ENCODE peak calls at places on chromosome 20, in four cellular contexts. One of them, this sample, is unnamed.

GRCh38 chr20:8330785-8331699 is 199.0 kb downstream of the PLCB1 start:
- DNase-seq in globus pallidus: no peak
- DNase-seq in CD4-positive, CD25-positive, alpha-beta regulatory T cell: no peak
- DNase-seq in activated CD4-positive, alpha-beta T cell treated with anti-CD3 and anti-CD28 coated beads, Interleukin-2, amount 50 U/mL, for 24 hours: no peak
- DNase-seq in this sample: no peak

GRCh38 chr20:2610941-2611720 is 41.3 kb upstream of the NOP56 start:
- DNase-seq in globus pallidus: no peak
- DNase-seq in CD4-positive, CD25-positive, alpha-beta regulatory T cell: no peak
- DNase-seq in activated CD4-positive, alpha-beta T cell treated with anti-CD3 and anti-CD28 coated beads, Interleukin-2, amount 50 U/mL, for 24 hours: no peak
- DNase-seq in this sample: no peak

GRCh38 chr20:10680571-10680970 is 6.8 kb upstream of the JAG1 start:
- DNase-seq in globus pallidus: no peak
- DNase-seq in CD4-positive, CD25-positive, alpha-beta regulatory T cell: no peak
- DNase-seq in activated CD4-positive, alpha-beta T cell treated with anti-CD3 and anti-CD28 coated beads, Interleukin-2, amount 50 U/mL, for 24 hours: no peak
- DNase-seq in this sample: no peak

GRCh38 chr20:62308102-62308822 is 5.5 kb downstream of the ADRM1 start:
- DNase-seq in globus pallidus: peak
- DNase-seq in CD4-positive, CD25-positive, alpha-beta regulatory T cell: no peak
- DNase-seq in activated CD4-positive, alpha-beta T cell treated with anti-CD3 and anti-CD28 coated beads, Interleukin-2, amount 50 U/mL, for 24 hours: no peak
- DNase-seq in this sample: no peak

GRCh38 chr20:52943185-52943841 is 28.8 kb upstream of the TSHZ2 start:
- DNase-seq in globus pallidus: no peak
- DNase-seq in CD4-positive, CD25-positive, alpha-beta regulatory T cell: no peak
- DNase-seq in activated CD4-positive, alpha-beta T cell treated with anti-CD3 and anti-CD28 coated beads, Interleukin-2, amount 50 U/mL, for 24 hours: no peak
- DNase-seq in this sample: no peak

GRCh38 chr20:51022803-51023616 is at the start of gene KCNG1:
- DNase-seq in globus pallidus: peak
- DNase-seq in CD4-positive, CD25-positive, alpha-beta regulatory T cell: no peak
- DNase-seq in activated CD4-positive, alpha-beta T cell treated with anti-CD3 and anti-CD28 coated beads, Interleukin-2, amount 50 U/mL, for 24 hours: peak
- DNase-seq in this sample: peak

GRCh38 chr20:17227669-17228623 is 1.1 kb downstream of the PCSK2 start:
- DNase-seq in globus pallidus: no peak
- DNase-seq in CD4-positive, CD25-positive, alpha-beta regulatory T cell: no peak
- DNase-seq in activated CD4-positive, alpha-beta T cell treated with anti-CD3 and anti-CD28 coated beads, Interleukin-2, amount 50 U/mL, for 24 hours: no peak
- DNase-seq in this sample: no peak

GRCh38 chr20:51828762-51829161 is 26.4 kb upstream of the SALL4 start:
- DNase-seq in globus pallidus: no peak
- DNase-seq in CD4-positive, CD25-positive, alpha-beta regulatory T cell: no peak
- DNase-seq in activated CD4-positive, alpha-beta T cell treated with anti-CD3 and anti-CD28 coated beads, Interleukin-2, amount 50 U/mL, for 24 hours: no peak
- DNase-seq in this sample: no peak

GRCh38 chr20:47392015-47392720 is 35.7 kb upstream of the ZMYND8 start:
- DNase-seq in globus pallidus: no peak
- DNase-seq in CD4-positive, CD25-positive, alpha-beta regulatory T cell: no peak
- DNase-seq in activated CD4-positive, alpha-beta T cell treated with anti-CD3 and anti-CD28 coated beads, Interleukin-2, amount 50 U/mL, for 24 hours: peak
- DNase-seq in this sample: peak

GRCh38 chr20:63829598-63829942 is 1.5 kb downstream of the ZBTB46 start:
- DNase-seq in globus pallidus: no peak
- DNase-seq in CD4-positive, CD25-positive, alpha-beta regulatory T cell: no peak
- DNase-seq in activated CD4-positive, alpha-beta T cell treated with anti-CD3 and anti-CD28 coated beads, Interleukin-2, amount 50 U/mL, for 24 hours: no peak
- DNase-seq in this sample: no peak

GRCh38 chr20:14634666-14635065 is 297.3 kb upstream of the FLRT3 start:
- DNase-seq in globus pallidus: no peak
- DNase-seq in CD4-positive, CD25-positive, alpha-beta regulatory T cell: no peak
- DNase-seq in activated CD4-positive, alpha-beta T cell treated with anti-CD3 and anti-CD28 coated beads, Interleukin-2, amount 50 U/mL, for 24 hours: no peak
- DNase-seq in this sample: no peak

GRCh38 chr20:21526776-21527175 is 12.9 kb upstream of the NKX2-2 start:
- DNase-seq in globus pallidus: no peak
- DNase-seq in CD4-positive, CD25-positive, alpha-beta regulatory T cell: no peak
- DNase-seq in activated CD4-positive, alpha-beta T cell treated with anti-CD3 and anti-CD28 coated beads, Interleukin-2, amount 50 U/mL, for 24 hours: no peak
- DNase-seq in this sample: no peak

GRCh38 chr20:48667889-48668413 is 159.8 kb downstream of the PREX1 start:
- DNase-seq in globus pallidus: no peak
- DNase-seq in CD4-positive, CD25-positive, alpha-beta regulatory T cell: no peak
- DNase-seq in activated CD4-positive, alpha-beta T cell treated with anti-CD3 and anti-CD28 coated beads, Interleukin-2, amount 50 U/mL, for 24 hours: no peak
- DNase-seq in this sample: no peak

GRCh38 chr20:59645761-59646171 is 41.4 kb downstream of the PHACTR3 start:
- DNase-seq in globus pallidus: peak
- DNase-seq in CD4-positive, CD25-positive, alpha-beta regulatory T cell: no peak
- DNase-seq in activated CD4-positive, alpha-beta T cell treated with anti-CD3 and anti-CD28 coated beads, Interleukin-2, amount 50 U/mL, for 24 hours: no peak
- DNase-seq in this sample: no peak

GRCh38 chr20:2815242-2815900 is 584 bp downstream of the C20orf141 start:
- DNase-seq in globus pallidus: no peak
- DNase-seq in CD4-positive, CD25-positive, alpha-beta regulatory T cell: no peak
- DNase-seq in activated CD4-positive, alpha-beta T cell treated with anti-CD3 and anti-CD28 coated beads, Interleukin-2, amount 50 U/mL, for 24 hours: no peak
- DNase-seq in this sample: no peak

GRCh38 chr20:53081916-53082863 is 110.0 kb downstream of the TSHZ2 start:
- DNase-seq in globus pallidus: no peak
- DNase-seq in CD4-positive, CD25-positive, alpha-beta regulatory T cell: no peak
- DNase-seq in activated CD4-positive, alpha-beta T cell treated with anti-CD3 and anti-CD28 coated beads, Interleukin-2, amount 50 U/mL, for 24 hours: no peak
- DNase-seq in this sample: no peak

GRCh38 chr20:53676987-53677386 is 83.3 kb upstream of the ZNF217 start:
- DNase-seq in globus pallidus: no peak
- DNase-seq in CD4-positive, CD25-positive, alpha-beta regulatory T cell: no peak
- DNase-seq in activated CD4-positive, alpha-beta T cell treated with anti-CD3 and anti-CD28 coated beads, Interleukin-2, amount 50 U/mL, for 24 hours: no peak
- DNase-seq in this sample: no peak

GRCh38 chr20:3452690-3453089 is 18.1 kb upstream of the ATRN start:
- DNase-seq in globus pallidus: no peak
- DNase-seq in CD4-positive, CD25-positive, alpha-beta regulatory T cell: no peak
- DNase-seq in activated CD4-positive, alpha-beta T cell treated with anti-CD3 and anti-CD28 coated beads, Interleukin-2, amount 50 U/mL, for 24 hours: no peak
- DNase-seq in this sample: no peak

GRCh38 chr20:10802201-10802600 is 128.4 kb upstream of the JAG1 start:
- DNase-seq in globus pallidus: no peak
- DNase-seq in CD4-positive, CD25-positive, alpha-beta regulatory T cell: no peak
- DNase-seq in activated CD4-positive, alpha-beta T cell treated with anti-CD3 and anti-CD28 coated beads, Interleukin-2, amount 50 U/mL, for 24 hours: no peak
- DNase-seq in this sample: no peak

GRCh38 chr20:19783966-19784401 is 25.9 kb downstream of the RIN2 start:
- DNase-seq in globus pallidus: no peak
- DNase-seq in CD4-positive, CD25-positive, alpha-beta regulatory T cell: no peak
- DNase-seq in activated CD4-positive, alpha-beta T cell treated with anti-CD3 and anti-CD28 coated beads, Interleukin-2, amount 50 U/mL, for 24 hours: no peak
- DNase-seq in this sample: no peak

GRCh38 chr20:38893485-38894090 is 32.6 kb upstream of the FAM83D start:
- DNase-seq in globus pallidus: peak
- DNase-seq in CD4-positive, CD25-positive, alpha-beta regulatory T cell: peak
- DNase-seq in activated CD4-positive, alpha-beta T cell treated with anti-CD3 and anti-CD28 coated beads, Interleukin-2, amount 50 U/mL, for 24 hours: peak
- DNase-seq in this sample: peak

GRCh38 chr20:51400051-51400926 is 142.2 kb downstream of the NFATC2 start:
- DNase-seq in globus pallidus: peak
- DNase-seq in CD4-positive, CD25-positive, alpha-beta regulatory T cell: peak
- DNase-seq in activated CD4-positive, alpha-beta T cell treated with anti-CD3 and anti-CD28 coated beads, Interleukin-2, amount 50 U/mL, for 24 hours: peak
- DNase-seq in this sample: no peak

GRCh38 chr20:1702288-1702687 is 44.7 kb upstream of the SIRPG start:
- DNase-seq in globus pallidus: no peak
- DNase-seq in CD4-positive, CD25-positive, alpha-beta regulatory T cell: no peak
- DNase-seq in activated CD4-positive, alpha-beta T cell treated with anti-CD3 and anti-CD28 coated beads, Interleukin-2, amount 50 U/mL, for 24 hours: no peak
- DNase-seq in this sample: no peak

GRCh38 chr20:50191566-50192363 is 1.1 kb downstream of the CEBPB start:
- DNase-seq in globus pallidus: no peak
- DNase-seq in CD4-positive, CD25-positive, alpha-beta regulatory T cell: peak
- DNase-seq in activated CD4-positive, alpha-beta T cell treated with anti-CD3 and anti-CD28 coated beads, Interleukin-2, amount 50 U/mL, for 24 hours: peak
- DNase-seq in this sample: no peak

GRCh38 chr20:46324960-46325703 is 16.8 kb upstream of the CDH22 start:
- DNase-seq in globus pallidus: no peak
- DNase-seq in CD4-positive, CD25-positive, alpha-beta regulatory T cell: no peak
- DNase-seq in activated CD4-positive, alpha-beta T cell treated with anti-CD3 and anti-CD28 coated beads, Interleukin-2, amount 50 U/mL, for 24 hours: no peak
- DNase-seq in this sample: no peak

GRCh38 chr20:39784693-39785092 is 822.5 kb downstream of the DHX35 start:
- DNase-seq in globus pallidus: no peak
- DNase-seq in CD4-positive, CD25-positive, alpha-beta regulatory T cell: no peak
- DNase-seq in activated CD4-positive, alpha-beta T cell treated with anti-CD3 and anti-CD28 coated beads, Interleukin-2, amount 50 U/mL, for 24 hours: no peak
- DNase-seq in this sample: no peak

GRCh38 chr20:24960302-24960801 is 11.3 kb downstream of the CST7 start:
- DNase-seq in globus pallidus: no peak
- DNase-seq in CD4-positive, CD25-positive, alpha-beta regulatory T cell: no peak
- DNase-seq in activated CD4-positive, alpha-beta T cell treated with anti-CD3 and anti-CD28 coated beads, Interleukin-2, amount 50 U/mL, for 24 hours: no peak
- DNase-seq in this sample: no peak

GRCh38 chr20:48921883-48922867 is 664 bp downstream of the ARFGEF2 start:
- DNase-seq in globus pallidus: peak
- DNase-seq in CD4-positive, CD25-positive, alpha-beta regulatory T cell: no peak
- DNase-seq in activated CD4-positive, alpha-beta T cell treated with anti-CD3 and anti-CD28 coated beads, Interleukin-2, amount 50 U/mL, for 24 hours: no peak
- DNase-seq in this sample: no peak

GRCh38 chr20:49899551-49900383 is 15.6 kb downstream of the SPATA2 start:
- DNase-seq in globus pallidus: no peak
- DNase-seq in CD4-positive, CD25-positive, alpha-beta regulatory T cell: no peak
- DNase-seq in activated CD4-positive, alpha-beta T cell treated with anti-CD3 and anti-CD28 coated beads, Interleukin-2, amount 50 U/mL, for 24 hours: no peak
- DNase-seq in this sample: no peak

GRCh38 chr20:58378056-58378455 is 11.0 kb upstream of the VAPB start:
- DNase-seq in globus pallidus: no peak
- DNase-seq in CD4-positive, CD25-positive, alpha-beta regulatory T cell: no peak
- DNase-seq in activated CD4-positive, alpha-beta T cell treated with anti-CD3 and anti-CD28 coated beads, Interleukin-2, amount 50 U/mL, for 24 hours: no peak
- DNase-seq in this sample: no peak

GRCh38 chr20:55253765-55254164 is 751.6 kb downstream of the CBLN4 start:
- DNase-seq in globus pallidus: no peak
- DNase-seq in CD4-positive, CD25-positive, alpha-beta regulatory T cell: no peak
- DNase-seq in activated CD4-positive, alpha-beta T cell treated with anti-CD3 and anti-CD28 coated beads, Interleukin-2, amount 50 U/mL, for 24 hours: no peak
- DNase-seq in this sample: no peak

GRCh38 chr20:55394592-55394991 is 610.7 kb downstream of the CBLN4 start:
- DNase-seq in globus pallidus: no peak
- DNase-seq in CD4-positive, CD25-positive, alpha-beta regulatory T cell: no peak
- DNase-seq in activated CD4-positive, alpha-beta T cell treated with anti-CD3 and anti-CD28 coated beads, Interleukin-2, amount 50 U/mL, for 24 hours: no peak
- DNase-seq in this sample: no peak

GRCh38 chr20:36314734-36315544 is 8.8 kb downstream of the DLGAP4 start:
- DNase-seq in globus pallidus: no peak
- DNase-seq in CD4-positive, CD25-positive, alpha-beta regulatory T cell: no peak
- DNase-seq in activated CD4-positive, alpha-beta T cell treated with anti-CD3 and anti-CD28 coated beads, Interleukin-2, amount 50 U/mL, for 24 hours: no peak
- DNase-seq in this sample: no peak

GRCh38 chr20:41275181-41275793 is 42.2 kb downstream of the ZHX3 start:
- DNase-seq in globus pallidus: no peak
- DNase-seq in CD4-positive, CD25-positive, alpha-beta regulatory T cell: no peak
- DNase-seq in activated CD4-positive, alpha-beta T cell treated with anti-CD3 and anti-CD28 coated beads, Interleukin-2, amount 50 U/mL, for 24 hours: no peak
- DNase-seq in this sample: no peak

GRCh38 chr20:208937-209566 is 18.0 kb upstream of the DEFB129 start:
- DNase-seq in globus pallidus: peak
- DNase-seq in CD4-positive, CD25-positive, alpha-beta regulatory T cell: no peak
- DNase-seq in activated CD4-positive, alpha-beta T cell treated with anti-CD3 and anti-CD28 coated beads, Interleukin-2, amount 50 U/mL, for 24 hours: peak
- DNase-seq in this sample: peak